ENCODE peak calls at places on chromosomes 13 and 19, in ten cellular contexts. L is left ventricle myocardium inferior, T is upper lobe of right lung, S is PC-3, F is IMR-90, Q is BE2C, O is vagina, J is suprapubic skin, Y is esophagus squamous epithelium, B is psoas muscle. K is an unnamed sample.
A peak's percentile ranks its signal among the peaks of the same experiment; 100 is the strongest.

GRCh38 chr19:36060430-36060829 is 5.7 kb downstream of the WDR62 start:
- DNase-seq in L (peak; percentile 46), B (peak; percentile 70), F (peak; percentile 63), J (no peak), Q (peak; percentile 71), Y (no peak), T (no peak), O (no peak), S (peak; percentile 42), K (peak; percentile 36)

GRCh38 chr19:54448037-54448773 is 794 bp upstream of the LENG8 start:
- DNase-seq in T (peak; percentile 81), J (peak; percentile 85), Q (peak; percentile 61), Y (no peak), O (no peak), L (peak; percentile 52), S (peak; percentile 54), B (peak; percentile 79), F (peak; percentile 68), K (no peak)

GRCh38 chr13:93963266-93964131 is 516.0 kb downstream of the DCT start:
- DNase-seq in T (no peak), Q (no peak), J (no peak), Y (no peak), L (no peak), F (peak; percentile 61), B (no peak), O (no peak), S (peak; percentile 73), K (no peak)

GRCh38 chr13:42821437-42821836 is 40.1 kb downstream of the FAM216B start:
- DNase-seq in J (no peak), B (no peak), O (no peak), L (no peak), S (peak; percentile 64), Q (no peak), F (peak; percentile 93), T (no peak), Y (no peak), K (no peak)

GRCh38 chr13:41597348-41598041 is 140.1 kb downstream of the RGCC start:
- DNase-seq in T (no peak), Y (no peak), Q (no peak), S (no peak), L (no peak), O (no peak), F (peak; percentile 77), J (no peak), B (no peak), K (no peak)

GRCh38 chr13:31310781-31311180 is 111.0 kb downstream of the B3GLCT start:
- DNase-seq in T (no peak), J (no peak), O (no peak), Q (no peak), Y (no peak), L (peak; percentile 55), B (peak; percentile 77), F (peak; percentile 1), S (no peak), K (no peak)

GRCh38 chr13:38395505-38395803 is 45.8 kb downstream of the UFM1 start:
- DNase-seq in O (no peak), B (no peak), T (no peak), S (peak; percentile 59), Q (no peak), Y (no peak), L (no peak), J (no peak), F (no peak), K (no peak)

GRCh38 chr13:76836311-76836710 is 49.9 kb downstream of the KCTD12 start:
- DNase-seq in T (no peak), Q (no peak), O (no peak), B (no peak), Y (no peak), S (peak; percentile 56), L (no peak), F (peak; percentile 70), J (no peak), K (no peak)

GRCh38 chr13:94362411-94362909 is 117.0 kb downstream of the DCT start:
- DNase-seq in T (no peak), J (no peak), L (no peak), Y (peak; percentile 2), B (no peak), F (peak; percentile 95), S (peak; percentile 82), Q (peak; percentile 53), O (no peak), K (peak; percentile 79)

GRCh38 chr13:45194081-45194939 is 6.5 kb downstream of the KCTD4 start:
- DNase-seq in Q (no peak), F (peak; percentile 34), T (no peak), Y (no peak), J (no peak), L (peak; percentile 37), O (no peak), S (no peak), B (no peak), K (no peak)

GRCh38 chr19:6495947-6496346 is 6.2 kb downstream of the TUBB4A start:
- DNase-seq in J (no peak), Q (no peak), L (no peak), Y (no peak), B (no peak), O (no peak), T (no peak), S (no peak), F (no peak), K (no peak)

GRCh38 chr13:65260938-65261880 is 1968.9 kb downstream of the PCDH9 start:
- DNase-seq in B (no peak), T (no peak), O (no peak), S (no peak), Y (no peak), J (no peak), L (no peak), F (no peak), Q (no peak), K (no peak)

GRCh38 chr13:66858163-66858562 is 372.0 kb downstream of the PCDH9 start:
- DNase-seq in J (no peak), S (no peak), Q (no peak), B (no peak), L (no peak), T (no peak), O (no peak), F (no peak), Y (no peak), K (no peak)

GRCh38 chr13:108657520-108657919 is 28.1 kb downstream of the MYO16 start:
- DNase-seq in F (no peak), J (no peak), T (no peak), O (no peak), Y (no peak), B (no peak), L (no peak), S (peak; percentile 22), Q (no peak), K (no peak)

GRCh38 chr19:31140717-31141116 is 208.5 kb downstream of the TSHZ3 start:
- DNase-seq in F (peak; percentile 55), Y (no peak), S (peak; percentile 11), B (no peak), J (no peak), O (no peak), T (no peak), L (no peak), Q (no peak), K (no peak)

GRCh38 chr19:46211201-46211881 is 18.2 kb upstream of the IGFL1 start:
- DNase-seq in S (peak; percentile 91), T (no peak), J (no peak), Q (no peak), Y (no peak), F (no peak), L (no peak), B (peak; percentile 59), O (no peak), K (no peak)
- TF ChIP-seq CTCF in S (no peak), T (no peak), J (no peak), Q (no peak), Y (no peak), F (no peak), L (no peak), B (no peak), O (no peak), K (no peak)

DNA sequence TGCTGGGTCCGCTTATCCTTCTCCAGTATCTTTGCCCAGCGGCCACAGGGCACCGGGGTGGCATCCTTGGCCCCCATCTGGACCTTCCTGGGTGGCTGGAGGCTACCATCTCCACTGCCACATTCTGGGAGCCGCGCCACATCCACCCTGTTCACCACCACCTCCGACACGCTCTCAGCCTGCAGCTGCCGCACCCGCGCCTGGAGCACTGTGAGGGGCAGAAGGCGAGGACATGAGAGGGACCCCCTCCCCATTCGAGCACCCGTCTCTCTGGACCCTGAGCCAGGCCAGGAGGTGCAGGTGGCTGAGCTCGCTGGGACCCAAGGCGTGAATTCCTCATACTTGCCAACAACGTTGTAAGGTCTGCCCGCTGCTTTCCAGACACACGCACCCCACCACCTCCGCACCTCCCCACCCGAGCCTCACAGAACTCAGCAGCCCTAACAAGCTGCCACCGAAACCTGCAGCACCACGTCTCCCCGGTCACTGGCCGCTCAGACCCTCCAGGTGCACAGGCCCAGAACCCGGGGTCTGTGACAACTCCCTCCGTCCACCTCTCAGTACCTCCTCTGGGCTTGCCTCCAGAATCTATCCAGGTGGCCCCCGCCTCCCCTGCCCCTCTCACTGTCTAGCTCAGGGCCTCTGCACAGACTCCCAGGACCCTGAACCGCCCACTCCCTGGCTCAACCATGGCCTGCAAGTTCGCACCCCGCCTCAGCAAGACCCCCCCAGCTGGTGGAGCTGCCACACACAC is 3.2 kb downstream of the POLRMT start:
- DNase-seq in F (no peak), S (no peak), Y (no peak), B (no peak), L (no peak), J (no peak), O (no peak), T (no peak), Q (no peak), K (no peak)
- H3K4me3 ChIP-seq in F (no peak overlapping the region), S (no peak overlapping the region), Y (no peak overlapping the region), B (no peak overlapping the region), L (no peak overlapping the region), J (no peak overlapping the region), O (no peak overlapping the region), T (no peak overlapping the region), Q (no peak overlapping the region), K (no peak overlapping the region)

DNA sequence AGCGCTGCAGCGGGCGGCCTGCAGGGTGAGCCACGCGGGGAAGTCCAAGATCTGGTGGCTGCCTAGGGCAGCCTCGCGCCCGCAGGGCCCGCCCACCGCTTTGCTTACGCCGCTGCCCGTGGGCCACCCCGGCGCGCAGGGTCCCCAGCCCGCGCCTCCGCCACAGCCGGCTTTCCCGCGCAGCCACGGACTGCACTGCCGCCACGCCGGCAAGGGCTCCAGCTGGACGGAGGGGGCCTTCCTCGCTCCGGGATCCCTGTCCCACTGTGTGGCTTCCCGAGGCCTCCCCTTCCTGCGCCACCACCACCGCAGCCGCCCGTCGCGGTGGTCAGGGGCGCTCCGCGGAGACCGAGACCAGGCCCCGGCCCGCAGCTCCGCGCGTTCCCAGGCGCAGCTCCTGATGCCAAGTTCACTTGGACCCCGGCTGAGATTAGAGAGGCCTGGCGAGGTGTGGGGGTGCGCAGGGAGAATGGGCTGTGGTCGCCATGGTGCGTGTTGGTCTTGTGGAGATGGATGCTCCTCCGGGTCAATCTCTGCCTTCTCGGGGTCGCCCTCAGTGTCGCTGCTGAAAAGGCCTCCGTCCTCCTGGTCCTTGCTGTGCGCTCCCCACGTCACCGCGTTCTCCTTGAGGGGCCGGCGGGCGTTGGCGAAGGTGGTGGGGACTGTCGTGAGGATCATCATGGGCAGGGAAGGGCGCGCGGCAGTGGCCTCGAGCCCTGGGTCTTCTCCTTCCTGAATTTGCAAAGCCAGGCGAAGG is 17.9 kb upstream of the RNF17 start:
- DNase-seq in Y (no peak), J (no peak), Q (no peak), T (no peak), F (no peak), L (no peak), O (no peak), S (no peak), B (no peak), K (peak; percentile 55)
- TF ChIP-seq CTCF in Y (no peak), J (no peak), Q (no peak), T (no peak), F (no peak), L (no peak), O (no peak), S (no peak), B (no peak), K (no peak)

GRCh38 chr13:39527961-39528720 is 74.9 kb downstream of the LHFPL6 start:
- DNase-seq in F (peak; percentile 96), Q (no peak), Y (no peak), L (no peak), O (no peak), J (no peak), S (peak; percentile 88), B (no peak), T (no peak), K (no peak)
- H3K4me3 ChIP-seq in F (no peak overlapping the region), Q (no peak overlapping the region), Y (no peak overlapping the region), L (no peak overlapping the region), O (no peak overlapping the region), J (no peak overlapping the region), S (no peak overlapping the region), B (no peak overlapping the region), T (no peak overlapping the region), K (no peak overlapping the region)